ENCODE peak calls at places on chromosomes 7 and 10, in eight cellular contexts. L is OCI-LY7; D is SJSA1; N is CD4-positive, alpha-beta memory T cell; C is BE2C; K is SK-N-SH; H is HCT116; W is body of pancreas. G is an unnamed sample. For H3K4me1, the result is how much of the 10 kb centered on the place peaks cover.

GRCh38 chr7:33539198-33539597 is 366.1 kb upstream of the BMPER start:
- DNase-seq in W (no peak), D (no peak), H (no peak), L (peak), C (no peak), K (no peak), N (peak), G (no peak)

GRCh38 chr10:93999401-93999851 is 5.7 kb downstream of the PLCE1 start:
- DNase-seq in K (peak), C (peak), N (no peak), W (peak), H (no peak), D (peak), L (no peak), G (no peak)

GRCh38 chr10:125035136-125035535 is 93.2 kb downstream of the ZRANB1 start:
- DNase-seq in K (no peak), W (no peak), N (no peak), D (peak), C (no peak), L (no peak), H (peak), G (peak)

GRCh38 chr10:99329891-99330674 is 927 bp downstream of the CNNM1 start:
- DNase-seq in D (peak), N (no peak), H (no peak), W (peak), K (peak), L (no peak), C (peak), G (no peak)

GRCh38 chr7:26525413-26526287 is 234.0 kb downstream of the SNX10 start:
- DNase-seq in C (no peak), K (no peak), H (no peak), L (no peak), D (no peak), W (no peak), N (no peak), G (no peak)

GRCh38 chr10:114142018-114142417 is 32.0 kb downstream of the CCDC186 start:
- DNase-seq in W (no peak), K (no peak), H (no peak), N (no peak), L (no peak), D (no peak), C (no peak), G (no peak)

GRCh38 chr10:71213761-71214440 is 1.5 kb downstream of the UNC5B start:
- DNase-seq in C (peak), D (no peak), W (peak), L (no peak), N (no peak), K (peak), H (no peak), G (peak)

GRCh38 chr10:59096631-59097030 is 79.8 kb upstream of the PHYHIPL start:
- DNase-seq in D (no peak), W (no peak), N (no peak), H (no peak), C (no peak), L (no peak), K (no peak), G (no peak)

GRCh38 chr10:5023126-5023701 is 19.6 kb upstream of the AKR1C2 start:
- DNase-seq in N (no peak), K (no peak), L (no peak), C (no peak), D (no peak), W (no peak), H (no peak), G (no peak)

GRCh38 chr7:2233876-2234275 is 1.1 kb upstream of the MAD1L1 start:
- DNase-seq in H (no peak), W (no peak), L (no peak), N (no peak), D (no peak), C (no peak), K (no peak), G (no peak)

GRCh38 chr10:43390791-43391190 is 18.2 kb downstream of the HNRNPF start:
- DNase-seq in W (no peak), C (peak), L (no peak), K (peak), H (no peak), D (no peak), N (peak), G (no peak)

GRCh38 chr10:102814456-102814871 is 22.7 kb downstream of the CYP17A1 start:
- DNase-seq in N (no peak), C (peak), H (no peak), K (no peak), D (peak), W (no peak), L (peak), G (no peak)

GRCh38 chr7:137846588-137847417 is at the start of gene DGKI:
- DNase-seq in N (peak), H (no peak), D (no peak), L (no peak), W (no peak), K (peak), C (peak), G (no peak)

GRCh38 chr7:129222064-129222463 is 2.8 kb upstream of the AHCYL2 start:
- DNase-seq in D (no peak), K (no peak), N (no peak), C (no peak), L (peak), W (no peak), H (no peak), G (peak)

GRCh38 chr10:33484787-33485186 is 150.3 kb upstream of the NRP1 start:
- DNase-seq in W (no peak), D (peak), K (no peak), C (no peak), N (no peak), H (no peak), L (no peak), G (no peak)

GRCh38 chr10:86829472-86829871 is 73.1 kb downstream of the BMPR1A start:
- DNase-seq in K (no peak), W (no peak), H (no peak), N (no peak), D (no peak), C (no peak), L (no peak), G (no peak)

GRCh38 chr10:46017733-46018132 is 12.7 kb downstream of the NCOA4 start:
- DNase-seq in D (no peak), K (no peak), H (no peak), C (no peak), W (no peak), L (no peak), N (no peak), G (no peak)
- H3K4me1 ChIP-seq in D (under half), K (under half), H (under half), C (under half), W (under half), L (under half), N (half or more), G (under half)

DNA sequence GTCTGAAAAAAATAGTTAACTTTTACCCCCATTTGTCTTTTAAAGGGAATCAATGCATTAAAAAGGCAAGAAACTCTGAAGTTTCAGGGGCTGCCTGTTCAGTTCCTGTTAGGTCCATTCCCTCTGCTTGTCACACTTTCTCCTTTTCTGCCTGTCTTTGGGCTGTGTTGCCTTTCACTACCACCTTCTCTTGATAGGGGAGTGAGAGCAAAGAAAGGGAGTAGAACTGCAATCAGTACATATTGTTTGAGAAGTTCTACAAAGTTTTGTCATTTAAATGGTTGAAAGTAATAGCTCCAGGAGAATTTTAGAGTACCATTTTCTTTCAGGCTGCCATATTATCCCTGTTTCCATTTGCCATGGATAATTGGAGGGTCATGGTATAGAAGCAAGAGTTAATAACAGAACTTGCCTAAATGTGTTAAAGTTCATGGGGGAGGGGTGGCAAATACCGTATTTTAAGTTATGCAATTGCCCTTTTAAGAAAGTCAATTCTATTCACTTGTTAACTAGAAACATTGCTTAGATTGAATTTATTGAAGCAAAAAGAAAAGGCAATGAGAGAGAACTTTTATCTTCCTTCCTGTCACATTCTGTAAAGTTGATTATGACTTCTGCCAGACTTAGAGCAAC is 38.6 kb downstream of the MPLKIP start:
- DNase-seq in H (no peak), D (no peak), C (no peak), W (no peak), K (no peak), L (no peak), N (no peak), G (no peak)
- H3K4me3 ChIP-seq in H (no peak), D (no peak), C (no peak), W (no peak), K (no peak), L (no peak), N (no peak), G (no peak)

GRCh38 chr7:50656141-50656895 is 91.1 kb upstream of the DDC start:
- DNase-seq in K (no peak), C (no peak), W (no peak), N (no peak), D (no peak), L (no peak), H (no peak), G (no peak)
- H3K4me1 ChIP-seq in K (under half), C (under half), W (under half), N (under half), D (under half), L (under half), H (under half), G (under half)

DNA sequence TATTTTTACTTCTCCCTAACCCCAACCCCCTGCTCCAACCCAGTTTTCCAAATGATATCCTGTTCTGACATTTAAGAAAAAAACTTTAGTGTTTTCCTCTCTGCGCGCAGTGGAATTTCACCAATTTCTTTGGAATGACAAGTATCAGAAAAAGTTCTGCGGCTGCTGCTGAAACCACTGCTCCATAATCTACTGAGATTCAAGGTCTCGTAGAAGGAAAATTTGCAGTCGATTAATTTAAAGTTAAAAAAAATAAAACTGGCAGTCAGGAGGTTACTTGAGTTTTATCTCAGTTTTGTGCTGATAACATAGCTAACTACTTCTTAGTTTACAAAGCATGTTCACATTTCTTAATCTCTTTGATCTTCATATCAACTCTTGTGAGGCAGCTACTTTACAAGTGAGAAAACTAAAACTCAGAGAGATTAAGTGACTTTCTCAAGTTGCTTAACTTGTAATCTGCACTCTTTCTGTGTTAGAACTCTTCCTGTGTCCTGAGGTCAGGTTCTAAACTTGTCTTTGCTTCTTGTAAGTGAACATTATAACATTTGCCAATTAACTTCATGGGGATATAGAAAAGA is 18.1 kb upstream of the CALD1 start:
- DNase-seq in H (no peak), W (no peak), C (no peak), N (no peak), K (no peak), D (no peak), L (no peak), G (no peak)
- H3K4me3 ChIP-seq in H (no peak), W (no peak), C (no peak), N (no peak), K (no peak), D (no peak), L (no peak), G (no peak)

GRCh38 chr10:131113165-131113564 is 198.4 kb downstream of the TCERG1L start:
- DNase-seq in L (no peak), D (no peak), K (no peak), C (no peak), W (no peak), N (no peak), H (no peak), G (no peak)

GRCh38 chr10:131112691-131113090 is 198.8 kb downstream of the TCERG1L start:
- DNase-seq in L (no peak), K (no peak), N (no peak), C (no peak), D (no peak), H (no peak), W (no peak), G (no peak)

GRCh38 chr10:131114846-131115245 is 196.7 kb downstream of the TCERG1L start:
- DNase-seq in K (no peak), L (no peak), W (no peak), N (no peak), D (no peak), H (no peak), C (no peak), G (no peak)

GRCh38 chr10:131115321-131115720 is 196.2 kb downstream of the TCERG1L start:
- DNase-seq in C (no peak), K (no peak), N (no peak), W (no peak), L (no peak), H (no peak), D (no peak), G (no peak)

DNA sequence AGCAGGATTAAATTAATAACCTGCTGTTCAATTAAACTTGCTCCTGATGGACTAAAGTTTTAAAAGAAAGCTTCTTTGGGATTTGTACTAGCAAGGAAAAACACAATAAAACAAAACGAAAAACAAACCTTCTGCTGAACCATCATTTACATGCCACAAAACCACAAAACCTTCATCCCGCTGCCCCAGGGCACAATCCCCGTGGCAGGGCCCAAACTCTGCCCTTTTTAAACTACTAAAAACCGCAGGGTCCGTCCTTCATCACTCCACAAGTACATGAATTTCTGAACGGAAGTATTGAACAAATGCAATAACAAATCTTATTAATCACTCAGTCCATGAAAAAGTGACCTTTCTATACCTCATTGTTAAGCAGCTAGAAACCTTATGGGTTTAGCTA is 197.6 kb downstream of the TCERG1L start:
- DNase-seq in N (no peak), C (no peak), W (no peak), D (no peak), K (no peak), L (no peak), H (no peak), G (no peak)
- H3K4me1 ChIP-seq in N (under half), C (under half), W (under half), D (under half), K (under half), L (under half), H (under half), G (under half)

GRCh38 chr7:95611224-95611623 is 14.9 kb upstream of the PDK4 start:
- DNase-seq in K (no peak), C (no peak), H (no peak), N (no peak), L (no peak), D (no peak), W (no peak), G (no peak)

GRCh38 chr7:95607477-95608010 is 11.2 kb upstream of the PDK4 start:
- DNase-seq in H (no peak), W (no peak), K (no peak), L (no peak), N (no peak), C (no peak), D (no peak), G (no peak)

GRCh38 chr7:95605275-95605674 is 9.0 kb upstream of the PDK4 start:
- DNase-seq in D (no peak), C (no peak), W (no peak), K (no peak), L (no peak), N (no peak), H (no peak), G (no peak)

GRCh38 chr7:95609277-95609971 is 13.1 kb upstream of the PDK4 start:
- DNase-seq in C (no peak), N (no peak), L (no peak), D (peak), W (peak), K (no peak), H (no peak), G (peak)

DNA sequence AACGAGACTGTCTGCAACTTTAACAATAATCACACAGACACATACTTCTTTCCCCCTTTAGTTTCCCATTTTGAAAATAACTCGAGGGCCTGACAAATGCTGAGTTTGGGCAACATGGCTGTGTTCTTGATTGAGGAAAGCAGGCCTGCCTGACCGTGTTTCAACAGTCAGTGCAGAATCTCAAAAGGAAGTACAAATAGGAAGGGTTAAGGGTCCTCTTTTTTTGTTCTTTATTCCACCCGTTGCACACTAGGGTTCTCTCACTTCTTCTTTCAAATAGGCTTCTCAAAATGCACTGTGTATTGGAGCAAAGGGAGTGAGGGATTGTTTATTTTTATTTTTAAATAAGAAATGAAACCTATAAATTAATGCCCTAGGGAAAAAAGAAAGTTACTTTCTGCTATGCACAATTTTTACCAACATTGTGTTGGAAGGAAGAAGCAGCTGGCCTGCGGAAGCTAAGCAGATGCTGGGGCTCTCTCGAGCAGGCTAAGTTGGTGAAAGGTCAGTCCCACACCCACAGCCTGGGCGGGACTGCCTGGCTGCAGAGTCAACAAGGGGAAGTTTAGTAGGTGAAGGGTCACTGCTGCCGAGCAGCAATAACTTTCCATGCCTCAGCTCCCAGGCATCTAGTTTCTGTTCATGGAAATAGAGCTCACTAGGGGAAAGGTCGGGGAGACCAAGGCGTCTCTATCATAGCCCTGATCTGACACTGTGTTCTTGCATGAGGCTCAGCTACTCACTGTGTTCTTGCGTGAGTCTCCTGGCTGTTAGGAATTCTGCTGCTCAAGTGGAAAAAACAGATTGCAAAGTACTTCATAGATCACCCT is 12.2 kb upstream of the PDK4 start:
- DNase-seq in D (peak), K (peak), H (peak), L (peak), W (peak), N (no peak), C (peak), G (peak)
- H3K4me3 ChIP-seq in D (no peak), K (peak), H (peak), L (peak), W (no peak), N (no peak), C (no peak), G (peak)

GRCh38 chr7:139721844-139722243 is 56.0 kb downstream of the HIPK2 start:
- DNase-seq in W (no peak), N (no peak), H (no peak), L (no peak), K (no peak), D (no peak), C (no peak), G (no peak)
- H3K4me1 ChIP-seq in W (under half), N (under half), H (under half), L (under half), K (under half), D (under half), C (under half), G (under half)

GRCh38 chr10:129972145-129972965 is 8.3 kb upstream of the EBF3 start:
- DNase-seq in C (no peak), K (peak), N (no peak), H (no peak), L (no peak), D (no peak), W (no peak), G (no peak)

GRCh38 chr10:129970404-129971364 is 6.6 kb upstream of the EBF3 start:
- DNase-seq in W (no peak), C (no peak), H (no peak), L (no peak), N (no peak), D (no peak), K (peak), G (no peak)

GRCh38 chr10:129972966-129973673 is 9.0 kb upstream of the EBF3 start:
- DNase-seq in N (no peak), W (no peak), D (no peak), L (no peak), K (peak), C (no peak), H (no peak), G (no peak)

GRCh38 chr10:129969528-129970264 is 5.6 kb upstream of the EBF3 start:
- DNase-seq in D (no peak), H (no peak), N (no peak), K (peak), C (no peak), L (no peak), W (no peak), G (no peak)

DNA sequence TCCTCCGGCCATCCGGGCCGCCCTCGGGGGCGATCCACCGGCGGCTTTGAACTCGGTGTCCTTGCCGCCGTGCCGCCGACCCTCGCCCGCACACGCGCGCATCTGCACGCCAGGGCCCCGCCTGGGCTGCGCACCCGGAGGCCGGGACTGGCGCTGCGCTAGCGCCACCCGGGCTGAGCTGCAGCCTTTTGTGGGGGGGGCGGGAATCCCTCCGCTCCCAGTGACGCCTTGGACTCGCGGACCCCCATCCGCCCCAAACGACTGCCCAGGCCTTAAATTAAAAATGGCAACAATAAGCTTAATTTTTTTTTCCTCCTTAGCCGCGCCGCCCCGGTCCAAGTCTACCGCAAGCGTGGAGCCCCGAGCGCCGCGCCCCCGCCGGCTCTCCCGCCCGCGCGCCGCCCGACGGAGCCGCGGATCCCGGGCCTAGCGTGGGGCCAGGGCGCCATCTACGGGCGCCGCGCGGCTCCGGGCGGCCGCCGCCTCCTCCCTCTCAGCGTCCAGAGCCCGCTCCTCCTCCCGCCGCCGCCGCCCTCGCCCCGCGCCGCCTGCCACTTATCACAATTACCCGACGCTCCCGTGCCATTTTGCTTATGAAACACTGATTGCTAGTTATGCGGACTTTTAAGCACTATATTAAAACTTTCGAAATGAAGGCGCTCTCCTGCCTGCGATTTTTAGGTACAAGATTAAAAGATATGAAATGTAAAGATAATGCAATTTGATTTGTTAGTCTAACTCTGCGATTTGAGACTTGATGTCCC is 7.5 kb upstream of the EBF3 start:
- DNase-seq in H (no peak), W (peak), L (no peak), C (peak), K (peak), D (no peak), N (no peak), G (peak)
- H3K4me3 ChIP-seq in H (no peak), W (no peak), L (no peak), C (peak), K (peak), D (no peak), N (no peak), G (peak)

G was measured in SJCRH30.